ENCODE peak calls at places on chromosomes 3 and 15, in eight cellular contexts. P, I, W, D, B, E, Z and F are unnamed samples.

GRCh38 chr15:100131321-100132224 is 210.2 kb downstream of the ADAMTS17 start:
- DNase-seq in P (peak), I (no peak), W (no peak), D (peak), B (no peak), E (no peak), Z (peak), F (no peak)

GRCh38 chr15:79442911-79443310 is 10.8 kb downstream of the MINAR1 start:
- DNase-seq in P (no peak), I (no peak), W (no peak), D (no peak), B (peak), E (no peak), Z (no peak), F (no peak)

GRCh38 chr3:127580327-127581060 is 10.0 kb downstream of the TPRA1 start:
- DNase-seq in P (no peak), I (no peak), W (no peak), D (no peak), B (no peak), E (no peak), Z (no peak), F (no peak)

GRCh38 chr15:62998262-62998909 is 44.2 kb upstream of the TPM1 start:
- DNase-seq in P (no peak), I (no peak), W (no peak), D (no peak), B (no peak), E (no peak), Z (no peak), F (no peak)

GRCh38 chr3:112134335-112135124 is 1.5 kb upstream of the GCSAM start:
- DNase-seq in P (no peak), I (no peak), W (no peak), D (no peak), B (no peak), E (no peak), Z (no peak), F (peak)

GRCh38 chr3:3353153-3353552 is 173.7 kb upstream of the CRBN start:
- DNase-seq in P (no peak), I (no peak), W (no peak), D (no peak), B (no peak), E (no peak), Z (no peak), F (no peak)

GRCh38 chr3:188581365-188581764 is 427.4 kb downstream of the LPP start:
- DNase-seq in P (no peak), I (no peak), W (no peak), D (no peak), B (no peak), E (no peak), Z (no peak), F (no peak)

GRCh38 chr3:102129774-102130608 is 280.7 kb downstream of the NFKBIZ start:
- DNase-seq in P (no peak), I (peak), W (peak), D (no peak), B (no peak), E (no peak), Z (peak), F (peak)

GRCh38 chr3:42733501-42734262 is 31.1 kb upstream of the HHATL start:
- DNase-seq in P (no peak), I (no peak), W (no peak), D (no peak), B (no peak), E (no peak), Z (no peak), F (no peak)

GRCh38 chr3:82496890-82497560 is 735.6 kb upstream of the GBE1 start:
- DNase-seq in P (no peak), I (no peak), W (no peak), D (no peak), B (no peak), E (no peak), Z (peak), F (no peak)

GRCh38 chr3:104066658-104067057 is 1300.1 kb upstream of the ALCAM start:
- DNase-seq in P (no peak), I (no peak), W (no peak), D (no peak), B (no peak), E (no peak), Z (no peak), F (no peak)

GRCh38 chr3:147394168-147394941 is 12.0 kb downstream of the ZIC4 start:
- DNase-seq in P (no peak), I (no peak), W (no peak), D (no peak), B (no peak), E (no peak), Z (no peak), F (no peak)

GRCh38 chr3:8622873-8623725 is 21.5 kb downstream of the SSUH2 start:
- DNase-seq in P (peak), I (no peak), W (peak), D (peak), B (peak), E (no peak), Z (peak), F (peak)